ENCODE peak calls at places on chromosomes 3 and 15, in six cellular contexts. B is K562, Q is HCT116, V is GM12878, C is SK-N-SH, Y is H1. K is an unnamed sample.

GRCh38 chr15:36977620-36978610 is 122.4 kb downstream of the MEIS2 start:
- DNase-seq in B (no peak), Q (no peak), V (no peak), C (no peak), Y (no peak), K (no peak)

GRCh38 chr3:187767266-187768032 is 22.2 kb upstream of the BCL6 start:
- DNase-seq in B (no peak), Q (no peak), V (no peak), C (no peak), Y (no peak), K (no peak)

GRCh38 chr3:29382399-29382798 is 101.5 kb downstream of the RBMS3 start:
- DNase-seq in B (no peak), Q (no peak), V (no peak), C (no peak), Y (no peak), K (no peak)

GRCh38 chr3:144622845-144623244 is 651.2 kb downstream of the DIPK2A start:
- DNase-seq in B (no peak), Q (no peak), V (no peak), C (no peak), Y (no peak), K (peak)

GRCh38 chr3:76107935-76108570 is 322.7 kb upstream of the ZNF717 start:
- DNase-seq in B (peak), Q (peak), V (no peak), C (peak), Y (no peak), K (peak)

GRCh38 chr3:73037369-73037699 is 24.1 kb upstream of the EBLN2 start:
- DNase-seq in B (peak), Q (no peak), V (no peak), C (no peak), Y (no peak), K (no peak)

GRCh38 chr3:9867106-9867505 is 12.9 kb downstream of the CIDEC start:
- DNase-seq in B (no peak), Q (no peak), V (no peak), C (no peak), Y (no peak), K (no peak)

GRCh38 chr3:51384145-51384729 is 854 bp upstream of the MANF start:
- DNase-seq in B (peak), Q (no peak), V (no peak), C (peak), Y (no peak), K (no peak)

GRCh38 chr3:107962015-107962414 is 128.8 kb downstream of the CD47 start:
- DNase-seq in B (no peak), Q (no peak), V (no peak), C (no peak), Y (no peak), K (no peak)

GRCh38 chr3:51943451-51944391 is 1.6 kb downstream of the PARP3 start:
- DNase-seq in B (no peak), Q (no peak), V (no peak), C (no peak), Y (no peak), K (no peak)

GRCh38 chr3:177982034-177982433 is 554.2 kb upstream of the KCNMB2 start:
- DNase-seq in B (no peak), Q (no peak), V (no peak), C (no peak), Y (no peak), K (no peak)

GRCh38 chr3:167100651-167101050 is 279.4 kb downstream of the ZBBX start:
- DNase-seq in B (no peak), Q (no peak), V (no peak), C (no peak), Y (no peak), K (no peak)

GRCh38 chr15:75676688-75677475 is 29.2 kb downstream of the SNX33 start:
- DNase-seq in B (no peak), Q (no peak), V (no peak), C (no peak), Y (no peak), K (no peak)

GRCh38 chr3:66138336-66139234 is 82.2 kb upstream of the SLC25A26 start:
- DNase-seq in B (peak), Q (peak), V (no peak), C (peak), Y (peak), K (peak)

GRCh38 chr3:168030488-168031054 is 65.2 kb downstream of the GOLIM4 start:
- DNase-seq in B (no peak), Q (no peak), V (no peak), C (no peak), Y (no peak), K (no peak)

GRCh38 chr3:4019509-4019908 is 220.3 kb downstream of the LRRN1 start:
- DNase-seq in B (no peak), Q (no peak), V (no peak), C (no peak), Y (no peak), K (no peak)

GRCh38 chr3:182902236-182902635 is 78.1 kb downstream of the DCUN1D1 start:
- DNase-seq in B (no peak), Q (no peak), V (no peak), C (no peak), Y (no peak), K (no peak)

GRCh38 chr3:49869525-49870126 is at the start of gene CAMKV:
- DNase-seq in B (peak), Q (no peak), V (no peak), C (peak), Y (no peak), K (no peak)

GRCh38 chr15:99385865-99386264 is 134.6 kb downstream of the LRRC28 start:
- DNase-seq in B (peak), Q (no peak), V (no peak), C (no peak), Y (no peak), K (no peak)

GRCh38 chr3:192082733-192083660 is 622.0 kb downstream of the PYDC2 start:
- DNase-seq in B (no peak), Q (no peak), V (peak), C (no peak), Y (no peak), K (no peak)

GRCh38 chr3:178551916-178552321 is 15.7 kb downstream of the KCNMB2 start:
- DNase-seq in B (no peak), Q (no peak), V (no peak), C (no peak), Y (no peak), K (no peak)

GRCh38 chr3:194487289-194488006 is 646 bp upstream of the ATP13A3 start:
- DNase-seq in B (peak), Q (no peak), V (no peak), C (peak), Y (no peak), K (no peak)

GRCh38 chr3:197801801-197802504 is 10.9 kb downstream of the LRCH3 start:
- DNase-seq in B (no peak), Q (no peak), V (peak), C (no peak), Y (no peak), K (no peak)

GRCh38 chr3:158711886-158712285 is 20.4 kb downstream of the RARRES1 start:
- DNase-seq in B (no peak), Q (no peak), V (no peak), C (no peak), Y (no peak), K (no peak)

GRCh38 chr3:31185004-31185357 is 290.5 kb upstream of the GADL1 start:
- DNase-seq in B (no peak), Q (no peak), V (no peak), C (no peak), Y (no peak), K (no peak)

GRCh38 chr3:57292159-57292894 is at the start of gene ASB14:
- DNase-seq in B (no peak), Q (no peak), V (no peak), C (no peak), Y (no peak), K (no peak)

GRCh38 chr3:191963182-191963581 is 502.2 kb downstream of the PYDC2 start:
- DNase-seq in B (no peak), Q (no peak), V (no peak), C (no peak), Y (peak), K (no peak)

GRCh38 chr3:183340222-183340621 is 87.2 kb downstream of the B3GNT5 start:
- DNase-seq in B (no peak), Q (no peak), V (no peak), C (no peak), Y (no peak), K (no peak)

GRCh38 chr3:33881181-33882064 is 83.0 kb downstream of the PDCD6IP start:
- DNase-seq in B (no peak), Q (no peak), V (no peak), C (no peak), Y (no peak), K (no peak)

GRCh38 chr15:79041598-79042175 is 48.9 kb downstream of the RASGRF1 start:
- DNase-seq in B (no peak), Q (no peak), V (no peak), C (peak), Y (no peak), K (no peak)

GRCh38 chr15:31391687-31392671 is 65.3 kb downstream of the KLF13 start:
- DNase-seq in B (peak), Q (no peak), V (no peak), C (peak), Y (no peak), K (peak)

GRCh38 chr15:64044315-64045105 is 1.8 kb downstream of the DAPK2 start:
- DNase-seq in B (no peak), Q (no peak), V (peak), C (no peak), Y (no peak), K (peak)

GRCh38 chr3:134680796-134681526 is 30.1 kb upstream of the KY start:
- DNase-seq in B (no peak), Q (no peak), V (no peak), C (no peak), Y (no peak), K (no peak)

GRCh38 chr3:71195492-71195891 is 388.0 kb downstream of the FOXP1 start:
- DNase-seq in B (no peak), Q (no peak), V (no peak), C (no peak), Y (no peak), K (peak)

GRCh38 chr3:198025644-198026043 is 65.6 kb downstream of the LMLN start:
- DNase-seq in B (no peak), Q (no peak), V (no peak), C (no peak), Y (no peak), K (no peak)

GRCh38 chr15:67090297-67091072 is 25.1 kb downstream of the SMAD3 start:
- DNase-seq in B (no peak), Q (no peak), V (no peak), C (no peak), Y (no peak), K (no peak)
- TF ChIP-seq JUND in B (no peak), Q (no peak), V (no peak), C (no peak), Y (no peak), K (no peak)

DNA sequence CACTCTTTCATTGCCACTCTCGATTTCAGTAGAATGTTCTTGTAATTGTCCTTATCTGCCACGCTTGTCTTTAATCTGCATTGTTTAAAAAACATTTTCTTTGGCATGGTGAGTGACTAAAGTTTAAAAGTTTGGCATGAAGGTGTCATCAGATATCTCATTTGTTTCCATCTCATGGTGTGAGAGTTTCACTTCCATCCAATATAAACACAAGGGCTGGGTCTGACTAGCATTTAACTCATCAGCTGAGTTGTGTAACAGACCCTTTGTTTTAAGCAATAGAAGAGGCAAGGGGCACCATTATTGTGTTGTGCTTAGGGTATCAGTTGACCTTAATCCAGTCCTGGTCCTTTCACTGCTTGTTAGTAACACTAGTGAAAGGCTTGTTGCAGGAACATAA is 49.9 kb upstream of the IL12A start:
- DNase-seq in B (no peak), Q (no peak), V (no peak), C (no peak), Y (no peak), K (no peak)
- TF ChIP-seq JUND in B (no peak), Q (no peak), V (no peak), C (no peak), Y (no peak), K (no peak)

DNA sequence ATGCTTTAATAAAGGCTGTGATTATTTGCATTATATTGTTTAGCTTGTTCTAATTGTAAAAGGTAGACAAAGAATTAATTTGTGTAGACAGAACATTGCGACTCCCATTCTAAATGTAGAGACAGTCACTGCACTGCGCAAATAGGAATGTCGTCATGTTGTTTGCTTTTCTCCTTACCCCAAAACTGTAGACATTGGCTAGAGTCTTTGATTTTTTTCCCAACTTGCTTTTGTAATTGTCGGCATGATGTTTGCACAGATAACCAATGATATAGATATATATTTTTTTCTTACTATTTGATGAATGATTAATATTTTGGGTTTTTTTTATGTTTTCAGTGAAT is 97.7 kb upstream of the SNRPN start:
- DNase-seq in B (no peak), Q (no peak), V (no peak), C (no peak), Y (no peak), K (no peak)
- TF ChIP-seq JUND in B (no peak), Q (no peak), V (no peak), C (no peak), Y (no peak), K (no peak)

DNA sequence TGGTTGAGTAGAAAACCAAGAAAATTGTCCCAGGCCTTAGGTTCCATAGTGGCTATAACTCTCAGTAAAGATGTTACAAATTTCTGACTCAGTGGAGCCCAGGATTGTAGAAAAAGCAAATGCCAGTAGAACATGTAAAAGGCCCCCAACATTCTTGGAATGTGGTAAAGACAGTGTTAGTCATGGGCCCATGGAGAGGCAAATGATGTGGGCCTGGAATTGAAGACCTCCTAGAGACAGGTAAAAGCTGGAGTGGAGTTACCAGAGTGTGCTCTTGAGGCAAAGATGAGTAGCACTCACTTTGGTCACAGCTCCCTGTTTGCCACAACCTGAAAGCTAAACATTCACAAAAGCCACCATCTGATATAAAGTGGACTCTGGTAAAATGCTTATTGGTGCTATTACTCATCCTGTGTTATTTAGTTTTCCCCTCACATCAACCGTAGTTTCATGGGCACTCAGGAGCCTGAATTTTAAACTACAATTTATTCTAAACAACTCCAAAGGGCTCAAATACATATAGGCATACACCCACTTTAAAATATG is 359.7 kb upstream of the NECTIN3 start:
- DNase-seq in B (no peak), Q (no peak), V (no peak), C (no peak), Y (peak), K (no peak)
- TF ChIP-seq JUND in B (no peak), Q (no peak), V (no peak), C (no peak), Y (peak), K (no peak)